ENCODE peak calls at places on chromosomes 7 and 10, in seven cellular contexts. One of them, this sample, is unnamed. For H3K4me1, the result is how much of the 10 kb centered on the place peaks cover.

GRCh38 chr7:38195804-38196595 is 18.0 kb downstream of the STARD3NL start:
- DNase-seq in lower lobe of right lung: no peak
- DNase-seq in Caco-2: no peak
- DNase-seq in HepG2: no peak
- DNase-seq in spleen: no peak
- DNase-seq in A673: no peak
- DNase-seq in cardiac muscle cell: no peak
- DNase-seq in this sample: no peak

GRCh38 chr7:106273009-106273695 is 11.6 kb downstream of the NAMPT start:
- DNase-seq in lower lobe of right lung: no peak
- DNase-seq in Caco-2: no peak
- DNase-seq in HepG2: no peak
- DNase-seq in spleen: no peak
- DNase-seq in A673: no peak
- DNase-seq in cardiac muscle cell: no peak
- DNase-seq in this sample: no peak

GRCh38 chr7:115015619-115016018 is 93.7 kb downstream of the MDFIC start:
- DNase-seq in lower lobe of right lung: no peak
- DNase-seq in Caco-2: no peak
- DNase-seq in HepG2: no peak
- DNase-seq in spleen: no peak
- DNase-seq in A673: no peak
- DNase-seq in cardiac muscle cell: no peak
- DNase-seq in this sample: no peak

GRCh38 chr7:81604808-81605174 is 165.1 kb downstream of the HGF start:
- DNase-seq in lower lobe of right lung: no peak
- DNase-seq in Caco-2: no peak
- DNase-seq in HepG2: no peak
- DNase-seq in spleen: no peak
- DNase-seq in A673: no peak
- DNase-seq in cardiac muscle cell: no peak
- DNase-seq in this sample: no peak

GRCh38 chr7:110386914-110387313 is 704.0 kb upstream of the LRRN3 start:
- DNase-seq in lower lobe of right lung: no peak
- DNase-seq in Caco-2: peak
- DNase-seq in HepG2: peak
- DNase-seq in spleen: no peak
- DNase-seq in A673: no peak
- DNase-seq in cardiac muscle cell: peak
- DNase-seq in this sample: no peak

GRCh38 chr10:26269754-26270153 is 53.2 kb downstream of the GAD2 start:
- DNase-seq in lower lobe of right lung: no peak
- DNase-seq in Caco-2: no peak
- DNase-seq in HepG2: peak
- DNase-seq in spleen: no peak
- DNase-seq in A673: peak
- DNase-seq in cardiac muscle cell: peak
- DNase-seq in this sample: no peak

GRCh38 chr10:13520194-13520593 is 8.6 kb downstream of the BEND7 start:
- DNase-seq in lower lobe of right lung: no peak
- DNase-seq in Caco-2: no peak
- DNase-seq in HepG2: no peak
- DNase-seq in spleen: no peak
- DNase-seq in A673: no peak
- DNase-seq in cardiac muscle cell: no peak
- DNase-seq in this sample: no peak

GRCh38 chr7:119936876-119937275 is 336.1 kb upstream of the KCND2 start:
- DNase-seq in lower lobe of right lung: no peak
- DNase-seq in Caco-2: no peak
- DNase-seq in HepG2: no peak
- DNase-seq in spleen: no peak
- DNase-seq in A673: no peak
- DNase-seq in cardiac muscle cell: no peak
- DNase-seq in this sample: no peak

GRCh38 chr10:47397256-47397655 is 13.2 kb upstream of the ZNF488 start:
- DNase-seq in lower lobe of right lung: no peak
- DNase-seq in Caco-2: no peak
- DNase-seq in HepG2: no peak
- DNase-seq in spleen: no peak
- DNase-seq in A673: no peak
- DNase-seq in cardiac muscle cell: no peak
- DNase-seq in this sample: no peak

GRCh38 chr10:50431791-50432190 is 180.5 kb upstream of the ASAH2 start:
- DNase-seq in lower lobe of right lung: no peak
- DNase-seq in Caco-2: no peak
- DNase-seq in HepG2: no peak
- DNase-seq in spleen: no peak
- DNase-seq in A673: peak
- DNase-seq in cardiac muscle cell: no peak
- DNase-seq in this sample: no peak

GRCh38 chr10:30510184-30510931 is 76.4 kb downstream of the MAP3K8 start:
- DNase-seq in lower lobe of right lung: no peak
- DNase-seq in Caco-2: no peak
- DNase-seq in HepG2: no peak
- DNase-seq in spleen: no peak
- DNase-seq in A673: no peak
- DNase-seq in cardiac muscle cell: no peak
- DNase-seq in this sample: no peak

GRCh38 chr7:30913821-30914515 is 2.3 kb downstream of the AQP1 start:
- DNase-seq in lower lobe of right lung: no peak
- DNase-seq in Caco-2: peak
- DNase-seq in HepG2: no peak
- DNase-seq in spleen: no peak
- DNase-seq in A673: no peak
- DNase-seq in cardiac muscle cell: no peak
- DNase-seq in this sample: peak

GRCh38 chr7:117269895-117270294 is 53.0 kb downstream of the WNT2 start:
- DNase-seq in lower lobe of right lung: no peak
- DNase-seq in Caco-2: no peak
- DNase-seq in HepG2: no peak
- DNase-seq in spleen: no peak
- DNase-seq in A673: no peak
- DNase-seq in cardiac muscle cell: no peak
- DNase-seq in this sample: no peak

GRCh38 chr7:54546081-54546985 is 4.2 kb downstream of the VSTM2A start:
- DNase-seq in lower lobe of right lung: no peak
- DNase-seq in Caco-2: peak
- DNase-seq in HepG2: peak
- DNase-seq in spleen: peak
- DNase-seq in A673: peak
- DNase-seq in cardiac muscle cell: peak
- DNase-seq in this sample: peak
- H3K4me3 ChIP-seq in lower lobe of right lung: no peak
- H3K4me3 ChIP-seq in Caco-2: peak
- H3K4me3 ChIP-seq in HepG2: no peak
- H3K4me3 ChIP-seq in spleen: no peak
- H3K4me3 ChIP-seq in A673: no peak
- H3K4me3 ChIP-seq in cardiac muscle cell: peak
- H3K4me3 ChIP-seq in this sample: no peak

GRCh38 chr7:99040104-99040958 is 103.6 kb downstream of the SMURF1 start:
- DNase-seq in lower lobe of right lung: peak
- DNase-seq in Caco-2: peak
- DNase-seq in HepG2: peak
- DNase-seq in spleen: peak
- DNase-seq in A673: peak
- DNase-seq in cardiac muscle cell: peak
- DNase-seq in this sample: no peak
- H3K4me1 ChIP-seq in lower lobe of right lung: under half
- H3K4me1 ChIP-seq in Caco-2: under half
- H3K4me1 ChIP-seq in HepG2: under half
- H3K4me1 ChIP-seq in spleen: under half
- H3K4me1 ChIP-seq in A673: under half
- H3K4me1 ChIP-seq in cardiac muscle cell: under half
- H3K4me1 ChIP-seq in this sample: under half

GRCh38 chr10:21693418-21693817 is 159.4 kb downstream of the MLLT10 start:
- DNase-seq in lower lobe of right lung: no peak
- DNase-seq in Caco-2: no peak
- DNase-seq in HepG2: no peak
- DNase-seq in spleen: no peak
- DNase-seq in A673: no peak
- DNase-seq in cardiac muscle cell: no peak
- DNase-seq in this sample: no peak
- TF ChIP-seq CTCF in lower lobe of right lung: no peak
- TF ChIP-seq CTCF in Caco-2: no peak
- TF ChIP-seq CTCF in HepG2: no peak
- TF ChIP-seq CTCF in spleen: no peak
- TF ChIP-seq CTCF in A673: no peak
- TF ChIP-seq CTCF in cardiac muscle cell: no peak
- TF ChIP-seq CTCF in this sample: no peak

DNA sequence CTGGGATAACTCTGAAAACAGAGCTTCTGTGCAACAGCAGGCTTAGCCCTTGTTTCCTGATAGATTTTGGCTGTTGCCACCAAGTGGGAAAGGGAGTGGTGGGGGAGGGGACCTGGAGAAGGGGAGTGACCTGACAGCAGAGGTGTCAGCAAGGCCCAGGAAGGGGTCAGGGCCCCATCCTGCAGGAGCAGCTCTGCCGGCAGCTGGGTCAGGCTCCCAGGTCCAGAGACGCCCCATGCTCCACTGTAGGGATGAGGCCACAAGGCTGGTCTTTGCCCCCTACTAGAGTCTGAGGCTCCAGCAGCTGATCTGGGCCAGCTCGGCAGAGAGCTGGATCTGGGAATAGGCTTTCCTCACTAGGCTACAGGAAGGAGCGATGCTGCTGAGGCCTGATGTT is 44.1 kb upstream of the ZMIZ1 start:
- DNase-seq in lower lobe of right lung: peak
- DNase-seq in Caco-2: peak
- DNase-seq in HepG2: no peak
- DNase-seq in spleen: peak
- DNase-seq in A673: no peak
- DNase-seq in cardiac muscle cell: no peak
- DNase-seq in this sample: peak
- H3K4me3 ChIP-seq in lower lobe of right lung: no peak
- H3K4me3 ChIP-seq in Caco-2: no peak
- H3K4me3 ChIP-seq in HepG2: no peak
- H3K4me3 ChIP-seq in spleen: no peak
- H3K4me3 ChIP-seq in A673: no peak
- H3K4me3 ChIP-seq in cardiac muscle cell: no peak
- H3K4me3 ChIP-seq in this sample: no peak

GRCh38 chr10:79484476-79484875 is 27.9 kb upstream of the EIF5AL1 start:
- DNase-seq in lower lobe of right lung: no peak
- DNase-seq in Caco-2: no peak
- DNase-seq in HepG2: no peak
- DNase-seq in spleen: no peak
- DNase-seq in A673: no peak
- DNase-seq in cardiac muscle cell: no peak
- DNase-seq in this sample: no peak
- H3K4me1 ChIP-seq in lower lobe of right lung: under half
- H3K4me1 ChIP-seq in Caco-2: under half
- H3K4me1 ChIP-seq in HepG2: under half
- H3K4me1 ChIP-seq in spleen: under half
- H3K4me1 ChIP-seq in A673: under half
- H3K4me1 ChIP-seq in cardiac muscle cell: under half
- H3K4me1 ChIP-seq in this sample: under half

DNA sequence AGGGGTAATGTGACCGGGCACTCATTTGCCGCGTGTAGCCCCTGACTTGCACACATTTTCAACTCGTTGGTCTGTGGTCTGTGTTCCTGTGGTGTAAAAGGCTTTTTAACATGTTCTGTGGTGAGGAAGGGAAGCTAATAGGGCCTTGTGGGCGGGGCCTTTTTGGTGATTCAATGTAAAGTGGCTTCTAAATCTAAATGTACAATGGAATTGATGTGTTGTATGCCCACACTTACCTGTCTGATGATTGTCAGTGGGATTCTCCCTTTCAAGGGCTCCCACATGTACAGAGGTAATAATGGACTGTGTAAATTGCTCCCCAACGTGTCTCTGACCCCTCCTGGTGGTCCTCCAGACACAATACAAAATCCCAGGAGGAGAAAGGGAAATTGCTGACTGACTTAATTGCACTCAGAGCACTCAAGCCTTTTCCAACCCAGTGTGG is 43.1 kb upstream of the GATAD1 start:
- DNase-seq in lower lobe of right lung: no peak
- DNase-seq in Caco-2: no peak
- DNase-seq in HepG2: no peak
- DNase-seq in spleen: no peak
- DNase-seq in A673: no peak
- DNase-seq in cardiac muscle cell: no peak
- DNase-seq in this sample: no peak
- TF ChIP-seq CTCF in lower lobe of right lung: no peak
- TF ChIP-seq CTCF in Caco-2: no peak
- TF ChIP-seq CTCF in HepG2: peak
- TF ChIP-seq CTCF in spleen: no peak
- TF ChIP-seq CTCF in A673: peak
- TF ChIP-seq CTCF in cardiac muscle cell: peak
- TF ChIP-seq CTCF in this sample: no peak

This sample was measured in left lung.